ENCODE peak calls at places on chromosomes 5 and 9, in eight cellular contexts. C is tibial artery, O is T47D, I is non-pigmented ciliary epithelial cell, G is HEK293T, R is type B pancreatic cell, W is H54, D is foreskin fibroblast. E is an unnamed sample.

GRCh38 chr9:113678119-113678861 is 197.8 kb upstream of the ZNF618 start:
- DNase-seq in W (no peak), I (no peak), G (no peak), D (no peak), O (no peak), C (no peak), R (no peak), E (no peak)

GRCh38 chr5:170414786-170415185 is 25.6 kb upstream of the KCNMB1 start:
- DNase-seq in R (no peak), O (no peak), W (no peak), C (no peak), D (no peak), I (no peak), G (no peak), E (no peak)

GRCh38 chr5:138595396-138595795 is 20.2 kb upstream of the HSPA9 start:
- DNase-seq in C (peak; percentile 19), D (no peak), R (no peak), I (no peak), G (no peak), W (no peak), O (peak; percentile 46), E (no peak)

GRCh38 chr9:131035548-131035947 is 26.6 kb downstream of the LAMC3 start:
- DNase-seq in D (no peak), C (no peak), W (no peak), R (no peak), I (no peak), O (no peak), G (no peak), E (no peak)

GRCh38 chr9:136712690-136713554 is 550 bp downstream of the DIPK1B start:
- DNase-seq in W (no peak), I (no peak), O (no peak), G (no peak), C (no peak), D (no peak), R (no peak), E (no peak)

GRCh38 chr5:128436825-128437224 is 101.2 kb downstream of the FBN2 start:
- DNase-seq in D (peak; percentile 82), O (no peak), W (peak; percentile 2), I (peak; percentile 65), R (no peak), C (no peak), G (no peak), E (no peak)

GRCh38 chr5:6090079-6090654 is 288.2 kb downstream of the MED10 start:
- DNase-seq in D (no peak), I (no peak), W (no peak), G (no peak), C (no peak), O (no peak), R (no peak), E (no peak)

GRCh38 chr9:131473198-131473885 is 29.4 kb upstream of the POMT1 start:
- DNase-seq in C (peak; percentile 42), G (no peak), W (no peak), D (no peak), R (no peak), O (no peak), I (no peak), E (peak; percentile 35)

GRCh38 chr9:109604788-109605187 is 106.7 kb upstream of the PTPN3 start:
- DNase-seq in I (no peak), R (no peak), G (no peak), O (no peak), D (peak; percentile 7), C (no peak), W (no peak), E (no peak)

GRCh38 chr5:73238873-73239272 is 65.9 kb downstream of the TMEM174 start:
- DNase-seq in O (no peak), I (no peak), D (no peak), W (no peak), R (no peak), G (no peak), C (no peak), E (no peak)

GRCh38 chr9:108869092-108869725 is 7.1 kb downstream of the ACTL7A start:
- DNase-seq in I (peak; percentile 32), G (no peak), R (no peak), O (no peak), D (peak; percentile 82), C (no peak), W (peak; percentile 87), E (peak; percentile 79)

GRCh38 chr9:14563902-14564578 is 129.2 kb downstream of the ZDHHC21 start:
- DNase-seq in O (no peak), G (peak; percentile 12), R (no peak), I (no peak), W (no peak), C (no peak), D (no peak), E (no peak)

GRCh38 chr5:151230048-151230680 is 6.3 kb upstream of the CCDC69 start:
- DNase-seq in W (no peak), G (no peak), D (no peak), O (no peak), I (no peak), R (no peak), C (no peak), E (no peak)

GRCh38 chr9:134226221-134226930 is 62.0 kb upstream of the RNU6ATAC start:
- DNase-seq in G (peak; percentile 41), I (no peak), C (no peak), D (peak; percentile 69), R (no peak), W (no peak), O (no peak), E (peak; percentile 57)

GRCh38 chr9:99172129-99173091 is 49.3 kb downstream of the ALG2 start:
- DNase-seq in I (no peak), D (no peak), G (no peak), O (no peak), R (no peak), W (no peak), C (no peak), E (no peak)

GRCh38 chr5:32471784-32472183 is 27.2 kb upstream of the ZFR start:
- DNase-seq in R (no peak), W (no peak), D (no peak), G (no peak), C (no peak), I (no peak), O (no peak), E (no peak)

GRCh38 chr9:2290382-2290781 is 275.2 kb downstream of the SMARCA2 start:
- DNase-seq in R (no peak), D (no peak), O (no peak), I (no peak), C (no peak), W (no peak), G (no peak), E (no peak)

GRCh38 chr5:142872795-142873194 is 102.6 kb downstream of the ARHGAP26 start:
- DNase-seq in I (no peak), O (no peak), D (peak; percentile 27), R (no peak), W (peak; percentile 63), G (no peak), C (no peak), E (no peak)

GRCh38 chr5:80659111-80659510 is 4.3 kb upstream of the DHFR start:
- DNase-seq in W (no peak), G (no peak), C (no peak), R (no peak), O (no peak), I (no peak), D (peak; percentile 48), E (no peak)

GRCh38 chr5:115545065-115545882 is 699 bp upstream of the FEM1C start:
- DNase-seq in C (no peak), O (no peak), G (no peak), I (no peak), R (no peak), W (no peak), D (no peak), E (no peak)

GRCh38 chr5:59296317-59297264 is 596.9 kb downstream of the PDE4D start:
- DNase-seq in R (no peak), W (no peak), I (no peak), O (no peak), D (peak; percentile 63), G (no peak), C (no peak), E (no peak)

GRCh38 chr5:80216753-80217596 is 38.9 kb downstream of the SERINC5 start:
- DNase-seq in G (no peak), D (no peak), C (peak; percentile 92), I (no peak), W (no peak), R (no peak), O (no peak), E (peak; percentile 96)

GRCh38 chr9:81609782-81610738 is 79.3 kb downstream of the TLE1 start:
- DNase-seq in I (no peak), W (peak; percentile 57), R (no peak), C (no peak), G (no peak), O (no peak), D (peak; percentile 37), E (no peak)

GRCh38 chr9:134622896-134623407 is 18.7 kb upstream of the COL5A1 start:
- DNase-seq in D (no peak), R (peak; percentile 55), G (no peak), W (no peak), O (no peak), I (no peak), C (peak; percentile 66), E (peak; percentile 22)

GRCh38 chr9:69120380-69121154 is 53.5 kb upstream of the TJP2 start:
- DNase-seq in D (no peak), R (peak; percentile 77), O (peak; percentile 76), I (no peak), G (no peak), C (no peak), W (no peak), E (peak; percentile 72)

GRCh38 chr5:664994-665360 is 28.2 kb downstream of the TPPP start:
- DNase-seq in G (no peak), W (no peak), R (no peak), C (no peak), O (no peak), I (no peak), D (no peak), E (peak; percentile 17)

GRCh38 chr5:93790401-93790800 is 49.0 kb upstream of the POU5F2 start:
- DNase-seq in D (peak; percentile 62), O (no peak), G (no peak), C (no peak), I (no peak), R (no peak), W (no peak), E (no peak)

GRCh38 chr9:88653926-88654325 is 118.9 kb downstream of the NXNL2 start:
- DNase-seq in D (peak; percentile 85), C (no peak), G (no peak), O (no peak), R (no peak), W (no peak), I (no peak), E (no peak)

GRCh38 chr5:151953833-151954232 is 29.2 kb upstream of the GLRA1 start:
- DNase-seq in W (no peak), D (no peak), R (no peak), C (no peak), O (no peak), I (no peak), G (no peak), E (no peak)

GRCh38 chr5:149439899-149440655 is 61.0 kb upstream of the IL17B start:
- DNase-seq in G (peak; percentile 46), O (peak; percentile 61), D (peak; percentile 62), I (no peak), W (peak; percentile 82), R (no peak), C (no peak), E (no peak)

GRCh38 chr5:139820130-139820529 is 24.5 kb downstream of the PSD2 start:
- DNase-seq in C (peak; percentile 41), O (no peak), R (no peak), D (no peak), W (no peak), I (no peak), G (no peak), E (no peak)

GRCh38 chr9:95793924-95794828 is 81.3 kb upstream of the ERCC6L2 start:
- DNase-seq in C (no peak), D (peak; percentile 81), G (no peak), W (peak; percentile 54), O (no peak), R (no peak), I (peak; percentile 71), E (no peak)

GRCh38 chr9:109812818-109813281 is 32.9 kb downstream of the PALM2AKAP2 start:
- DNase-seq in O (no peak), G (peak; percentile 17), I (no peak), D (no peak), C (no peak), R (no peak), W (no peak), E (no peak)

GRCh38 chr9:6054280-6055099 is 39.1 kb upstream of the RANBP6 start:
- DNase-seq in D (peak; percentile 85), G (peak; percentile 56), O (peak; percentile 7), W (no peak), C (no peak), I (no peak), R (no peak), E (no peak)